ENCODE peak calls at places on chromosomes 13 and 19, in nine cellular contexts. X is AG10803; Y is adipocyte; M is CD8-positive, alpha-beta T cell; V is HS-5; O is COR-L47; G is choroid plexus epithelial cell; J is HCT116; E is colonic mucosa. C is an unnamed sample.

GRCh38 chr13:113742000-113742441 is 17.0 kb upstream of the TMEM255B start:
- DNase-seq in G (peak; percentile 56), M (peak; percentile 27), O (no peak), Y (peak; percentile 78), E (peak; percentile 53), X (peak; percentile 46), V (no peak), J (peak; percentile 19), C (peak; percentile 87)

GRCh38 chr13:99845136-99845874 is 126.3 kb downstream of the ZIC5 start:
- DNase-seq in E (no peak), O (no peak), V (no peak), X (no peak), Y (no peak), G (no peak), J (no peak), M (no peak), C (no peak)

GRCh38 chr13:79723462-79724116 is 242.6 kb downstream of the NDFIP2 start:
- DNase-seq in O (no peak), E (peak; percentile 34), X (no peak), J (no peak), Y (no peak), M (no peak), G (no peak), V (no peak), C (no peak)

GRCh38 chr13:97133955-97134354 is 88.2 kb upstream of the MBNL2 start:
- DNase-seq in O (peak; percentile 6), E (no peak), J (no peak), V (no peak), Y (no peak), G (no peak), M (no peak), X (no peak), C (no peak)

GRCh38 chr19:6997679-6998445 is 23.4 kb downstream of the MBD3L2B start:
- DNase-seq in E (no peak), G (peak; percentile 3), V (peak; percentile 53), X (peak; percentile 4), O (no peak), J (no peak), Y (peak; percentile 2), M (no peak), C (peak; percentile 7)

GRCh38 chr13:99496322-99497142 is 4.7 kb upstream of the TM9SF2 start:
- DNase-seq in V (peak; percentile 66), X (peak; percentile 91), Y (peak; percentile 40), M (peak; percentile 56), G (peak; percentile 49), O (peak; percentile 84), E (peak; percentile 73), J (peak; percentile 36), C (peak; percentile 51)

GRCh38 chr19:12984683-12985048 is 10.6 kb upstream of the NFIX start:
- DNase-seq in V (no peak), G (no peak), E (no peak), X (no peak), Y (no peak), J (no peak), O (peak; percentile 38), M (no peak), C (no peak)

GRCh38 chr19:41420101-41420880 is 6.9 kb downstream of the B3GNT8 start:
- DNase-seq in E (no peak), X (no peak), M (no peak), O (no peak), J (no peak), V (no peak), Y (no peak), G (no peak), C (no peak)

GRCh38 chr19:15498910-15499309 is 9.4 kb upstream of the CYP4F22 start:
- DNase-seq in V (no peak), G (no peak), M (no peak), J (peak; percentile 66), Y (no peak), E (no peak), X (no peak), O (no peak), C (no peak)

GRCh38 chr13:114131581-114132418 is 623 bp downstream of the RASA3 start:
- DNase-seq in G (peak; percentile 50), V (no peak), X (peak; percentile 36), Y (peak; percentile 64), M (peak; percentile 50), O (no peak), J (no peak), E (no peak), C (no peak)

GRCh38 chr13:59483441-59484116 is 680.1 kb downstream of the DIAPH3 start:
- DNase-seq in V (no peak), X (peak; percentile 9), O (no peak), Y (peak; percentile 15), G (peak; percentile 51), E (no peak), M (no peak), J (no peak), C (peak; percentile 8)

GRCh38 chr13:71867101-71867814 is at the start of gene DACH1:
- DNase-seq in E (peak; percentile 80), Y (peak; percentile 53), V (peak; percentile 34), J (no peak), M (no peak), O (peak; percentile 89), G (peak; percentile 62), X (peak; percentile 20), C (peak; percentile 63)

GRCh38 chr19:1069009-1069779 is 2.2 kb downstream of the ARHGAP45 start:
- DNase-seq in E (peak; percentile 69), J (no peak), V (no peak), G (no peak), X (no peak), O (no peak), Y (no peak), M (peak; percentile 75), C (no peak)

GRCh38 chr19:13796301-13797057 is 1.2 kb downstream of the ZSWIM4 start:
- DNase-seq in E (peak; percentile 51), J (peak; percentile 60), X (peak; percentile 95), V (peak; percentile 93), O (no peak), G (peak; percentile 86), Y (peak; percentile 96), M (no peak), C (peak; percentile 93)

GRCh38 chr19:1133471-1133929 is 29.7 kb downstream of the GPX4 start:
- DNase-seq in Y (peak; percentile 26), E (peak; percentile 45), V (no peak), X (no peak), J (peak; percentile 34), M (peak; percentile 73), O (no peak), G (no peak), C (no peak)

GRCh38 chr13:84431646-84432045 is 549.4 kb upstream of the SLITRK1 start:
- DNase-seq in V (no peak), G (peak; percentile 50), O (no peak), E (no peak), Y (peak; percentile 57), J (no peak), M (no peak), X (peak; percentile 31), C (peak; percentile 26)

GRCh38 chr13:78609464-78610205 is 6.3 kb upstream of the POU4F1 start:
- DNase-seq in V (no peak), G (no peak), J (no peak), X (no peak), O (no peak), Y (no peak), M (no peak), E (no peak), C (peak; percentile 50)

GRCh38 chr19:51127755-51128154 is 3.0 kb downstream of the SIGLEC9 start:
- DNase-seq in V (peak; percentile 8), M (peak; percentile 34), Y (no peak), G (peak; percentile 69), O (no peak), J (no peak), X (peak; percentile 33), E (no peak), C (no peak)

GRCh38 chr19:50008532-50008931 is 16.6 kb downstream of the VRK3 start:
- DNase-seq in V (no peak), O (no peak), G (peak; percentile 23), J (no peak), E (no peak), M (no peak), X (no peak), Y (no peak), C (peak; percentile 30)

C was measured in foreskin fibroblast.